ENCODE peak calls at places on chromosomes 7 and 10, in five cellular contexts. P, U, N, Y and R are unnamed samples.

GRCh38 chr10:89042547-89042946 is 51.9 kb downstream of the FAS start:
- DNase-seq in U (no peak), Y (no peak), N (no peak), P (no peak), R (no peak)

GRCh38 chr10:134205-134742 is 981 bp upstream of the ZMYND11 start:
- DNase-seq in N (no peak), Y (no peak), P (no peak), U (peak; percentile 53), R (no peak)

GRCh38 chr7:112286294-112287086 is 80.0 kb downstream of the ZNF277 start:
- DNase-seq in N (peak; percentile 75), U (no peak), Y (no peak), P (no peak), R (peak; percentile 90)

GRCh38 chr7:151091431-151091830 is 5.2 kb downstream of the AGAP3 start:
- DNase-seq in Y (no peak), P (no peak), U (peak; percentile 75), N (no peak), R (no peak)

GRCh38 chr7:42699415-42700178 is 212.3 kb downstream of the C7orf25 start:
- DNase-seq in P (no peak), Y (no peak), U (no peak), N (no peak), R (no peak)

GRCh38 chr10:131822013-131822693 is 78.7 kb upstream of the PPP2R2D start:
- DNase-seq in P (no peak), Y (peak; percentile 31), U (no peak), N (no peak), R (no peak)

GRCh38 chr10:131531265-131532190 is 220.0 kb upstream of the TCERG1L start:
- DNase-seq in N (no peak), U (no peak), Y (no peak), P (no peak), R (no peak)

GRCh38 chr10:17003151-17003550 is 126.5 kb downstream of the CUBN start:
- DNase-seq in Y (no peak), U (peak; percentile 59), N (no peak), P (peak; percentile 34), R (no peak)

GRCh38 chr7:4774804-4775280 is 581 bp upstream of the AP5Z1 start:
- DNase-seq in U (no peak), P (no peak), N (no peak), Y (no peak), R (no peak)

GRCh38 chr7:133436014-133436428 is 183.1 kb downstream of the EXOC4 start:
- DNase-seq in Y (no peak), P (no peak), U (no peak), N (no peak), R (no peak)

GRCh38 chr7:135186841-135187253 is 16.3 kb upstream of the CYREN start:
- DNase-seq in Y (peak; percentile 43), U (no peak), N (no peak), P (no peak), R (no peak)

GRCh38 chr7:16791895-16792294 is 12.9 kb downstream of the AGR2 start:
- DNase-seq in U (no peak), N (no peak), P (no peak), Y (no peak), R (no peak)

GRCh38 chr10:92547676-92548075 is 26.2 kb downstream of the IDE start:
- DNase-seq in N (no peak), U (no peak), P (no peak), Y (no peak), R (no peak)